ENCODE peak calls at places on chromosomes 4 and X, in seven cellular contexts. M is astrocyte of the spinal cord; H is left ventricle myocardium inferior; D is mucosa of descending colon; Z is stimulated activated naive CD4-positive, alpha-beta T cell treated with Interleukin-2 at 50 U/mL for 16 hours; Y is NCI-H2171 treated with DMSO at 0.1 percent for 48 hours; R is body of pancreas. U is an unnamed sample.

GRCh38 chr4:148170408-148171385 is 271.5 kb downstream of the NR3C2 start:
- DNase-seq in M (no peak), H (no peak), D (peak), Z (no peak), Y (no peak), R (no peak), U (no peak)

GRCh38 chr4:159655547-159655946 is 552.7 kb downstream of the RAPGEF2 start:
- DNase-seq in M (peak), H (no peak), D (no peak), Z (no peak), Y (no peak), R (no peak), U (no peak)

GRCh38 chr4:186554485-186554884 is 882 bp downstream of the MTNR1A start:
- DNase-seq in M (no peak), H (no peak), D (peak), Z (no peak), Y (no peak), R (peak), U (no peak)

GRCh38 chr4:77434299-77435092 is 171.1 kb upstream of the CXCL13 start:
- DNase-seq in M (no peak), H (peak), D (no peak), Z (no peak), Y (no peak), R (peak), U (no peak)

GRCh38 chrX:141214216-141214615 is 28.1 kb downstream of the SPANXC start:
- DNase-seq in M (peak), H (no peak), D (no peak), Z (no peak), Y (no peak), R (no peak), U (no peak)

GRCh38 chrX:13721819-13722527 is 12.4 kb downstream of the TRAPPC2 start:
- DNase-seq in M (peak), H (no peak), D (no peak), Z (no peak), Y (peak), R (no peak), U (no peak)

GRCh38 chr4:125741825-125742452 is 427.2 kb downstream of the FAT4 start:
- DNase-seq in M (peak), H (no peak), D (no peak), Z (no peak), Y (peak), R (no peak), U (no peak)

GRCh38 chr4:173424899-173425805 is 26.2 kb upstream of the SCRG1 start:
- DNase-seq in M (peak), H (no peak), D (no peak), Z (no peak), Y (no peak), R (no peak), U (no peak)

GRCh38 chrX:154749856-154750255 is 1.0 kb downstream of the GAB3 start:
- DNase-seq in M (no peak), H (no peak), D (no peak), Z (no peak), Y (peak), R (no peak), U (no peak)

GRCh38 chr4:144304025-144304424 is 163.5 kb upstream of the GYPA start:
- DNase-seq in M (no peak), H (no peak), D (no peak), Z (no peak), Y (no peak), R (no peak), U (no peak)

GRCh38 chrX:151896734-151897474 is 15.8 kb upstream of the MAGEA4 start:
- DNase-seq in M (peak), H (no peak), D (no peak), Z (no peak), Y (no peak), R (no peak), U (no peak)

GRCh38 chr4:844752-845232 is 18.9 kb upstream of the CPLX1 start:
- DNase-seq in M (no peak), H (no peak), D (peak), Z (no peak), Y (no peak), R (no peak), U (no peak)

GRCh38 chr4:41632481-41633073 is 94.6 kb downstream of the LIMCH1 start:
- DNase-seq in M (no peak), H (no peak), D (no peak), Z (no peak), Y (no peak), R (no peak), U (no peak)

GRCh38 chrX:131977619-131978018 is 45.5 kb upstream of the STK26 start:
- DNase-seq in M (peak), H (no peak), D (no peak), Z (no peak), Y (no peak), R (no peak), U (no peak)

U was measured in stimulated activated CD4-positive, alpha-beta T cell treated with anti-CD3 and anti-CD28 coated beads, Interleukin-2, amount 100 ng/mL, for 24 hours.